ENCODE peak calls at places on chromosome 13, in eight cellular contexts. U is CD8-positive, alpha-beta T cell; E is lung; M is breast epithelium; Z is MM.1S; A is WERI-Rb-1; O is GM12864; G is fibroblast of pulmonary artery. D is an unnamed sample.

GRCh38 chr13:41065098-41065497 is 3.8 kb downstream of the WBP4 start:
- DNase-seq in A (no peak), U (no peak), M (no peak), E (no peak), G (peak; percentile 67), Z (no peak), O (no peak), D (no peak)

GRCh38 chr13:23378009-23378632 is 55.4 kb downstream of the SACS start:
- DNase-seq in A (no peak), O (peak; percentile 79), E (no peak), M (no peak), Z (peak; percentile 8), G (peak; percentile 93), U (no peak), D (peak; percentile 64)

GRCh38 chr13:28438598-28439334 is 56.2 kb downstream of the FLT1 start:
- DNase-seq in Z (no peak), O (no peak), E (no peak), A (no peak), U (no peak), M (no peak), G (no peak), D (no peak)

GRCh38 chr13:48068952-48069351 is 26.0 kb downstream of the MED4 start:
- DNase-seq in M (no peak), E (no peak), A (no peak), U (no peak), Z (no peak), O (no peak), G (no peak), D (no peak)

GRCh38 chr13:33927315-33927714 is 109.4 kb downstream of the RFC3 start:
- DNase-seq in O (no peak), Z (no peak), M (no peak), A (no peak), U (no peak), G (peak; percentile 67), E (no peak), D (no peak)

GRCh38 chr13:70407486-70407885 is 299.2 kb upstream of the KLHL1 start:
- DNase-seq in A (no peak), Z (no peak), E (no peak), G (no peak), O (no peak), M (no peak), U (no peak), D (no peak)

GRCh38 chr13:112968380-112968909 is 569 bp upstream of the MCF2L start:
- DNase-seq in G (no peak), E (peak; percentile 69), O (no peak), A (no peak), Z (no peak), U (peak; percentile 18), M (peak; percentile 69), D (no peak)

GRCh38 chr13:107799001-107799400 is 416.3 kb downstream of the LIG4 start:
- DNase-seq in E (no peak), U (no peak), O (no peak), M (no peak), G (peak; percentile 11), A (peak; percentile 43), Z (no peak), D (no peak)

GRCh38 chr13:46010148-46010547 is 42.4 kb downstream of the ZC3H13 start:
- DNase-seq in G (peak; percentile 8), O (no peak), E (no peak), U (no peak), M (no peak), A (no peak), Z (no peak), D (no peak)

GRCh38 chr13:92900455-92900854 is 326.2 kb upstream of the GPC6 start:
- DNase-seq in M (no peak), A (no peak), Z (no peak), G (no peak), U (no peak), E (no peak), O (no peak), D (no peak)

GRCh38 chr13:111006508-111007031 is 91.7 kb upstream of the ANKRD10 start:
- DNase-seq in O (no peak), A (no peak), E (peak; percentile 61), U (no peak), M (no peak), G (peak; percentile 89), Z (no peak), D (no peak)

GRCh38 chr13:112903071-112903577 is 65.9 kb upstream of the MCF2L start:
- DNase-seq in U (no peak), A (peak; percentile 92), G (no peak), M (peak; percentile 44), O (no peak), E (no peak), Z (no peak), D (no peak)

GRCh38 chr13:49690133-49690989 is 925 bp downstream of the EBPL start:
- DNase-seq in E (no peak), A (no peak), O (no peak), Z (no peak), G (peak; percentile 75), U (no peak), M (no peak), D (no peak)

GRCh38 chr13:66409542-66409941 is 820.6 kb downstream of the PCDH9 start:
- DNase-seq in M (no peak), U (no peak), O (no peak), A (no peak), Z (no peak), E (no peak), G (no peak), D (no peak)

GRCh38 chr13:66407159-66407558 is 823.0 kb downstream of the PCDH9 start:
- DNase-seq in M (no peak), E (no peak), U (no peak), O (no peak), A (no peak), Z (no peak), G (no peak), D (no peak)

GRCh38 chr13:66405908-66406802 is 824.0 kb downstream of the PCDH9 start:
- DNase-seq in M (no peak), E (no peak), G (peak; percentile 53), U (no peak), A (no peak), Z (no peak), O (no peak), D (no peak)

GRCh38 chr13:66414196-66414800 is 815.8 kb downstream of the PCDH9 start:
- DNase-seq in Z (no peak), O (no peak), U (no peak), M (no peak), E (no peak), A (no peak), G (no peak), D (no peak)

GRCh38 chr13:66410314-66410713 is 819.8 kb downstream of the PCDH9 start:
- DNase-seq in O (no peak), E (no peak), Z (no peak), A (no peak), G (no peak), U (no peak), M (no peak), D (no peak)
- H3K4me3 ChIP-seq in O (no peak overlapping the region), E (no peak overlapping the region), Z (no peak overlapping the region), A (no peak overlapping the region), G (no peak overlapping the region), U (no peak overlapping the region), M (no peak overlapping the region), D (no peak overlapping the region)

DNA sequence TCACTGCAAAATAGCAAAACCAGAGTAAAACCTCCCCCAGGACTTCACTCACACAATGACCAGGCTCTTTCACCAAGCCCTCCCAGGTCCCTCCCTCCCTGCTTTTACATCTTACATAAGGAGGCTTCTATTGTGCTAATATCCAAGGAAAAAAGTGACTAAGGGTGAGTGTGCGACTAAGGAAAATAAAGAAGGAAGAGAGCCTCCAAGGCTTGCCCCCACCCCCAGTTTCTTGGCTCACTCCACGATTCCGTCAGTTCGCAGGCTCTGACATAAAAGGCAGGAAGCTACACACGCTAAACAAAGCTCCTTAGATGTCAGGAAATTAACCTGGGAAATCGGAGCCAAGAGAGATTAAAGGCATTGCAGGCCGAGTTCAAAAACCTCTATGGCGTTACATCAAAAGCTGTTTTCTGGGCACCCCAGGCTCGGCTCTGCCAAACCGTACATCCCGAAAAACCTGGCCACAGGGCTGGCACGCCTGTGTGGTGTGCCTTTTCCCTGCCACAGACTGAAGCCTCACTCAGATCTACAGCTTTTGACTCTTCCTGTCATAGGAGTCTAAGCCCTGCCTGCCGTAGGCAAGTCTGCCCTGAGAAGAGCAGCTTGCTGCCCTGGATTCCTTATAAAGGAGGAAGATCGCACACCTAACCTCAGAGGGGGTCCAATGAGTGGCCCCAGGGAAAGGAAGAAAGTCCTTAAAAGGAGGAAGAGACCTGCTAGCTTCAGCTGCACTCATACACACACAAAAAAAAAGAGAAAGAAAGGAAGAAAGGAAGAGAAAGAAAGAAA is 67.0 kb upstream of the SERP2 start:
- DNase-seq in G (peak; percentile 99), O (no peak), A (peak; percentile 25), M (no peak), U (no peak), E (no peak), Z (no peak), D (peak; percentile 77)
- H3K4me3 ChIP-seq in G (peak overlapping the region; percentile 9), O (no peak overlapping the region), A (peak overlapping the region; percentile 34), M (peak overlapping the region; percentile 0), U (peak overlapping the region; percentile 7), E (no peak overlapping the region), Z (no peak overlapping the region), D (peak overlapping the region; percentile 33)

DNA sequence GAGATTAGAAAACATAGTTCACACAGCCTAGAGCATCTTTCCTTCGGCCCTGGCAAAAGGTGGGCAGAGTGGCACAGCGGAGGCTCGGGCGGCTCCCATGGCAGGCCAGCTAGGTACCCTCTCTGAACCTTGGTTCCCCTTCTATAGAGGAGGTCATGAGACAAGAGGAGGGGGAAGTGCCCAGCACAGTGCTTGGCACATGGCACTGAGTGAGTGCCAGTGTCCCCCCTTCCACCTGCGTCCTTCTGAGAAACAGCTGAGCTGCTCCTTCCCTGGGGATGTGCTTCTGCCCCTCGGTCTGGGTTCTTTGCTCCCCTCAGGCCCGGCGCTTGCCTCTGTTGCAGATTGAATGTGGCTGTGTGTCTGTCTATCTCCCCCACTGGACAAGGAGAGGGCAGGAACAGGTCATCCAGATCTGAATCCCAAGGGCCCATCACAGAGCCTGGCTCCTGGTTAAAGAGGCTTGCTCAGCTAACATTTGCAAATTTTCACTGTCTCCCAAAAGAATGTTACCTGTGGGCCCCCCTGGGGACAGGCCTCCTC is 165.6 kb downstream of the USP12 start:
- DNase-seq in A (no peak), U (no peak), M (no peak), Z (no peak), E (no peak), G (no peak), O (no peak), D (no peak)
- H3K4me3 ChIP-seq in A (peak overlapping the region; percentile 56), U (no peak overlapping the region), M (peak overlapping the region; percentile 41), Z (no peak overlapping the region), E (no peak overlapping the region), G (no peak overlapping the region), O (no peak overlapping the region), D (no peak overlapping the region)

GRCh38 chr13:94093652-94094310 is 385.7 kb downstream of the DCT start:
- DNase-seq in G (no peak), O (no peak), U (no peak), E (no peak), Z (no peak), M (no peak), A (no peak), D (no peak)

GRCh38 chr13:94088742-94089141 is 390.7 kb downstream of the DCT start:
- DNase-seq in M (no peak), A (no peak), Z (no peak), G (no peak), O (no peak), U (no peak), E (no peak), D (no peak)

DNA sequence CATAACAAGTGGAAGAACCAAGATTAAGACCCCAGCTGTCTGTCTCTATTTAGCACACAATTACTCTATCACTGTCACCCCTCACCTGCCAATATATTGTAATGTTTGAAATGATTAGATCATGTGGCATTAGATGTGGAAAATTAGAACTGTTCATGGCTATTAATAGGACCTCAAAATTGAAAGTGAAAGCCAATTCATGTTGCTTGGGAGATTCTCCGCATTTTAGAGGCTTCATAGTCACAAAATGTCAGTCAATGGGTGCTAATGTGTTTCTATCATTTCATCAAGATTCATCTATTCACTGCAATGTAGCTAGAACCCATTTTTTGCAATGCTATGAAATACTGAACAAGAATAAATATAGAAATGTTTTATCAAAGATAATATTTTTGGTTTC is 388.7 kb downstream of the DCT start:
- DNase-seq in A (no peak), G (no peak), U (no peak), O (no peak), M (no peak), E (no peak), Z (peak; percentile 14), D (no peak)
- H3K4me3 ChIP-seq in A (no peak overlapping the region), G (no peak overlapping the region), U (no peak overlapping the region), O (no peak overlapping the region), M (no peak overlapping the region), E (no peak overlapping the region), Z (no peak overlapping the region), D (no peak overlapping the region)